ENCODE peak calls at places on chromosomes 4 and X, in five cellular contexts. U is astrocyte of the cerebellum, C is iPS-NIHi11, F is pulmonary artery endothelial cell, L is GM12891. D is an unnamed sample.

GRCh38 chr4:53962516-53963225 is 101.7 kb downstream of the CHIC2 start:
- DNase-seq in F (no peak), C (no peak), U (peak; percentile 23), L (no peak), D (no peak)

GRCh38 chrX:38437093-38437492 is 84.7 kb downstream of the OTC start:
- DNase-seq in L (no peak), C (no peak), U (no peak), F (no peak), D (no peak)

GRCh38 chrX:97119474-97120109 is 235.9 kb downstream of the RPA4 start:
- DNase-seq in L (no peak), C (no peak), U (no peak), F (no peak), D (no peak)

GRCh38 chrX:132963846-132964245 is 5.4 kb upstream of the HS6ST2 start:
- DNase-seq in U (no peak), L (no peak), F (no peak), C (no peak), D (no peak)

GRCh38 chrX:132940727-132941162 is 17.7 kb downstream of the HS6ST2 start:
- DNase-seq in C (peak; percentile 37), U (no peak), L (no peak), F (no peak), D (no peak)

GRCh38 chr4:13455411-13455810 is 28.7 kb downstream of the RAB28 start:
- DNase-seq in F (no peak), C (no peak), U (no peak), L (no peak), D (no peak)

GRCh38 chr4:112379306-112379705 is 82.1 kb downstream of the ALPK1 start:
- DNase-seq in C (peak; percentile 82), L (no peak), F (no peak), U (no peak), D (no peak)

GRCh38 chr4:144989306-144989705 is 108.7 kb downstream of the ANAPC10 start:
- DNase-seq in C (no peak), F (no peak), L (no peak), U (no peak), D (no peak)

GRCh38 chrX:6758234-6758633 is 223.3 kb upstream of the VCX3A start:
- DNase-seq in C (no peak), F (no peak), U (no peak), L (no peak), D (no peak)

GRCh38 chr4:182925298-182925738 is 8.1 kb upstream of the DCTD start:
- DNase-seq in U (peak; percentile 41), C (peak; percentile 58), F (no peak), L (no peak), D (no peak)

D was measured in glomerular endothelial cell.